ENCODE peak calls at places on chromosomes 6 and 20, in four cellular contexts. N is HCT116, V is SK-N-SH, Z is GM12878. B is an unnamed sample.

GRCh38 chr6:169312658-169313346 is 59.2 kb upstream of the THBS2 start:
- DNase-seq in N (no peak), V (no peak), Z (no peak), B (peak; percentile 18)

GRCh38 chr6:135572051-135572450 is 74.5 kb upstream of the AHI1 start:
- DNase-seq in N (no peak), V (no peak), Z (no peak), B (no peak)

GRCh38 chr6:155541976-155542375 is 86.3 kb upstream of the NOX3 start:
- DNase-seq in N (no peak), V (no peak), Z (no peak), B (no peak)

GRCh38 chr6:27177454-27178000 is 70.0 kb upstream of the PRSS16 start:
- DNase-seq in N (peak; percentile 87), V (peak; percentile 72), Z (no peak), B (peak; percentile 65)

GRCh38 chr6:149482542-149483261 is 2.1 kb downstream of the ZC3H12D start:
- DNase-seq in N (no peak), V (no peak), Z (no peak), B (no peak)

GRCh38 chr6:138162947-138163569 is 1.3 kb downstream of the ARFGEF3 start:
- DNase-seq in N (no peak), V (no peak), Z (no peak), B (no peak)

GRCh38 chr6:162726997-162727346 is 594 bp downstream of the PRKN start:
- DNase-seq in N (no peak), V (no peak), Z (no peak), B (no peak)

GRCh38 chr6:161367472-161367871 is 93.6 kb upstream of the AGPAT4 start:
- DNase-seq in N (no peak), V (no peak), Z (no peak), B (peak; percentile 31)

GRCh38 chr6:27073441-27073840 is 174.1 kb upstream of the PRSS16 start:
- DNase-seq in N (no peak), V (no peak), Z (no peak), B (no peak)

GRCh38 chr6:150395388-150396009 is 26.7 kb downstream of the IYD start:
- DNase-seq in N (peak; percentile 49), V (peak; percentile 43), Z (no peak), B (peak; percentile 60)

GRCh38 chr20:51447097-51447764 is 95.3 kb downstream of the NFATC2 start:
- DNase-seq in N (peak; percentile 86), V (no peak), Z (no peak), B (peak; percentile 49)

GRCh38 chr6:47263268-47263667 is 46.4 kb downstream of the TNFRSF21 start:
- DNase-seq in N (no peak), V (no peak), Z (no peak), B (no peak)
- H3K36me3 ChIP-seq in N (no peaks in the 10 kb centered on the region), V (no peaks in the 10 kb centered on the region), Z (no peaks in the 10 kb centered on the region), B (peaks cover 34% of the 10 kb centered on the region)

DNA sequence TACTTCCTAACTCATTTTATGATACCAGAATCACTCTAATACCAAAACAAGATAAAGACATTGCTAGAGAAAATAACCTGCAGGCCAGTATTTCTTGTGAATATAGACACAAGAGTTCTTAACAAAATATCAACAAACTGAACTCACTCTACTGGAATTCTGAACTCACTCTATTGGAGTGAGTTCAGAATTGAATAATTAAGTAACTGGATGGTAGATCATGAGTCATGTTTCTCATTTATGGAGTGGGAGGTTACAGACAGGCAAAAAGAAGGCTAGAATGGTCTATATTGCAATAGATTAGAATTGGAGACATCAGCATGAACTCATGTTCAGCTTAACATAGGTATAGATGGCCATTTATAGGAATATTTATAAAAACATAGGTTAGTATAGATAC is 26.6 kb upstream of the C6orf58 start:
- DNase-seq in N (no peak), V (no peak), Z (no peak), B (no peak)
- TF ChIP-seq SIN3A in N (no peak), V (no peak), Z (no peak), B (no peak)

GRCh38 chr20:32162367-32162766 is 45.2 kb downstream of the PLAGL2 start:
- DNase-seq in N (no peak), V (peak; percentile 61), Z (no peak), B (no peak)
- H3K36me3 ChIP-seq in N (peaks cover 34% of the 10 kb centered on the region), V (peaks cover 75% of the 10 kb centered on the region), Z (peaks cover 26% of the 10 kb centered on the region), B (peaks cover 86% of the 10 kb centered on the region)

DNA sequence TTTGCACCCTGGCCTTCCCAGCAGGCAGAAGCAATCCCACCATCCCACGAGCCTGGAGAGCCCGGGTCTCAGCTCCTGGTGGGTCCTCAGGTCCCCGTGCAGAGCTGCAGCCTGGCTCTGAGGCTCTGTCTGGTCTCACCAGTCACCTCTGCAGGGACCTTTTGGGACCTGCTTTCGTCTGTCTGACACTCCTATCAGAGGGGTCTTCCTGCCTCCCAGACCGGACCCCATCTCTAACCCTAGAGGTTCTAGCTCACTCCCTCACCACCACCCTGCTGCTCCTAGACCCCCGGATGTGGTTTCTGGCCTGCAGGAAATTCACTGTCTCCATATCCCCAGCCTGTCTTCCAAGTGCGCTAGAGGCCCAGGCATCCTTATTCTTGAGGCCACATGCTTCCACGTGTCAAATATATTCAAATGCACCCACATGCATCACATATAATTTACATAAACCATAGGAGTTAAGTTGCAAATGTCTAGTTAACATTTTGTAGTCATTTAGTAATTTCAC is 42.0 kb downstream of the FGD2 start:
- DNase-seq in N (no peak), V (no peak), Z (no peak), B (no peak)
- TF ChIP-seq SIN3A in N (no peak), V (no peak), Z (no peak), B (no peak)

DNA sequence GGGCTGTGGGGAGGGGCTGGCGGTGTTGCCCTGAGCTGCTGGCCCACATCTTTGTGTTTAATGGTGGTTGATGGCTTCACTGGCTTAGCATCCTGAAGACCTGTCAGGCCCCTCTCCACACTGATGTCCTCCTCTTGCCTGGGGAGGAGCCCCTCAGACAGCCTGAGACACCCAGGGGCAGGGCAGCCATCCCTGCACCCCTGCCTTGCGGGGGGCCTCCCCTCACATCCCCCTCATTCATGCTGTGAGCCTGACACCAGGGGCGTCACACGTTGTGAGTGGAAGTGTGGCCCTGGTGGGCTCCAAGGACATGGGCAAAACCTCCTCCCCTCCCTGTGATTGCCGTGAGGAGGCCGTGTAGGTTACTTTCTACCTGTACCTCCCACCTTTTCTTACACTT is 152.7 kb downstream of the DTNBP1 start:
- DNase-seq in N (no peak), V (no peak), Z (no peak), B (no peak)
- H3K36me3 ChIP-seq in N (peaks cover 2% of the 10 kb centered on the region), V (peaks cover 20% of the 10 kb centered on the region), Z (peaks cover 48% of the 10 kb centered on the region), B (peaks cover 52% of the 10 kb centered on the region)

GRCh38 chr20:45971425-45971674 is 653 bp downstream of the ZNF335 start:
- DNase-seq in N (no peak), V (no peak), Z (no peak), B (no peak)

GRCh38 chr20:45968081-45968671 is 3.8 kb downstream of the ZNF335 start:
- DNase-seq in N (no peak), V (peak; percentile 15), Z (no peak), B (no peak)

GRCh38 chr20:45970646-45971424 is 1.2 kb downstream of the ZNF335 start:
- DNase-seq in N (no peak), V (peak; percentile 53), Z (no peak), B (no peak)

GRCh38 chr20:45968801-45969711 is 2.9 kb downstream of the ZNF335 start:
- DNase-seq in N (no peak), V (no peak), Z (no peak), B (no peak)

DNA sequence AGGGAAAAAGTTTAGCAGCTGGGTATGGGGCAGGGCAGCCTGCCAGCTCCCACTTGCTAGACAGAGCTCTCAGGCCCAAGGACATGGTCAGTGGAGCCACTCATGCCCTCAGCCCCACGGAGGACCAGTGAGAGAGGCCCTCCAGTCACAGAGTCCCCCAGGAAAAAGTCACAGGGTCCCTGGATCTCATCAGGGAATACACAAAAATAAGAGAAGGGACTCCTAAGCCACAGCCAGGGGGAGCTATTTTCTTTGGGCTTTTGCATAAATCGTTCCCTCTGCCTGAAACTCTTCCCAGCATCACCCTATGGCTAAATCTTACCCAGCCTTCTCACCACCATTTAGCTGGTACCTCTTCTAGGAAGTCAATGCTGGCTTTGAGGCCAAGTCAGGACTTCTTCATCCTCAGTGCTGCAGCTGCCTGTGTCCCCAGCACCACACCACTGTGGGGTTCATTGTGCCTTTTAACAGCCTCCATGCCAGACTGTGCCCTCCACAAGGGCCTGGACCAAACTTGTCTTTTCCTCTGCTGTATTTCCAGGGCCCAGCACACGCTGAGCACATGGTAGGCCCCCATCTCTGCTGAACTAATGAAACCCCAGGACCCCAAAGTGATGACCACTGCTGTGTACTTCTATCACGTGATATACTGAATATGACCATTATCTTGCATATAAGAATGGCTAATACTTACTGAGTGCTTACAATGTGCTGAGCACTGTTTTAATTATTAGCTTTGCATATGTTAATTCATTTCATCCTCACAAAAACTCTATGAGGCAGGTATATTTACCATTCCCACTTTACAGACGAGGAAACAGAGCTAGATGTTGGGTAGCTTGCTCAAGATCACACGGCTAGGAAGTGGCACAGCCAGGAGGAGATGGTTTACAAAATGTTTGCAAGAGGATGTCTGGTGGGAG is 2.0 kb downstream of the ZNF335 start:
- DNase-seq in N (peak; percentile 66), V (peak; percentile 75), Z (no peak), B (peak; percentile 86)
- TF ChIP-seq SIN3A in N (no peak), V (no peak), Z (no peak), B (no peak)

GRCh38 chr20:3932277-3933073 is 43.3 kb downstream of the PANK2 start:
- DNase-seq in N (no peak), V (no peak), Z (no peak), B (no peak)
- H3K36me3 ChIP-seq in N (no peaks in the 10 kb centered on the region), V (peaks cover 25% of the 10 kb centered on the region), Z (no peaks in the 10 kb centered on the region), B (no peaks in the 10 kb centered on the region)